ENCODE peak calls at places on chromosomes 1 and 21, in five cellular contexts. One of them, this sample, is unnamed.

GRCh38 chr21:33069994-33070811 is at the start of gene OLIG1:
- DNase-seq in hepatocyte: peak; percentile 18
- DNase-seq in fibroblast of lung: peak; percentile 44
- DNase-seq in mammary epithelial cell: peak; percentile 32
- DNase-seq in K562: no peak
- DNase-seq in this sample: no peak

GRCh38 chr1:196078691-196079090 is 529.5 kb downstream of the KCNT2 start:
- DNase-seq in hepatocyte: no peak
- DNase-seq in fibroblast of lung: peak; percentile 14
- DNase-seq in mammary epithelial cell: peak; percentile 55
- DNase-seq in K562: peak; percentile 39
- DNase-seq in this sample: no peak

GRCh38 chr1:47262787-47263413 is 30.9 kb upstream of the TAL1 start:
- DNase-seq in hepatocyte: peak; percentile 55
- DNase-seq in fibroblast of lung: peak; percentile 29
- DNase-seq in mammary epithelial cell: peak; percentile 52
- DNase-seq in K562: peak; percentile 82
- DNase-seq in this sample: peak; percentile 54

GRCh38 chr1:99659755-99660210 is 13.9 kb downstream of the PALMD start:
- DNase-seq in hepatocyte: no peak
- DNase-seq in fibroblast of lung: peak; percentile 45
- DNase-seq in mammary epithelial cell: peak; percentile 98
- DNase-seq in K562: no peak
- DNase-seq in this sample: no peak

GRCh38 chr1:185696419-185697150 is 37.6 kb upstream of the HMCN1 start:
- DNase-seq in hepatocyte: no peak
- DNase-seq in fibroblast of lung: no peak
- DNase-seq in mammary epithelial cell: no peak
- DNase-seq in K562: no peak
- DNase-seq in this sample: no peak

GRCh38 chr1:101235696-101236545 is 898 bp upstream of the S1PR1 start:
- DNase-seq in hepatocyte: peak; percentile 59
- DNase-seq in fibroblast of lung: peak; percentile 35
- DNase-seq in mammary epithelial cell: peak; percentile 75
- DNase-seq in K562: peak; percentile 28
- DNase-seq in this sample: no peak

GRCh38 chr1:100866041-100866900 is 28.4 kb downstream of the EXTL2 start:
- DNase-seq in hepatocyte: peak; percentile 44
- DNase-seq in fibroblast of lung: peak; percentile 57
- DNase-seq in mammary epithelial cell: peak; percentile 48
- DNase-seq in K562: peak; percentile 48
- DNase-seq in this sample: peak; percentile 22

GRCh38 chr1:71080178-71080781 is 555 bp downstream of the ZRANB2 start:
- DNase-seq in hepatocyte: peak; percentile 66
- DNase-seq in fibroblast of lung: peak; percentile 18
- DNase-seq in mammary epithelial cell: peak; percentile 15
- DNase-seq in K562: peak; percentile 70
- DNase-seq in this sample: peak; percentile 28

GRCh38 chr21:43312751-43313169 is 114.2 kb downstream of the SIK1 start:
- DNase-seq in hepatocyte: peak; percentile 55
- DNase-seq in fibroblast of lung: no peak
- DNase-seq in mammary epithelial cell: no peak
- DNase-seq in K562: no peak
- DNase-seq in this sample: peak; percentile 89

GRCh38 chr1:219544163-219544846 is 68.6 kb downstream of the ZC3H11B start:
- DNase-seq in hepatocyte: no peak
- DNase-seq in fibroblast of lung: peak; percentile 22
- DNase-seq in mammary epithelial cell: no peak
- DNase-seq in K562: no peak
- DNase-seq in this sample: no peak

GRCh38 chr1:16474166-16474800 is 33.8 kb downstream of the NECAP2 start:
- DNase-seq in hepatocyte: no peak
- DNase-seq in fibroblast of lung: no peak
- DNase-seq in mammary epithelial cell: no peak
- DNase-seq in K562: no peak
- DNase-seq in this sample: no peak

GRCh38 chr1:109931189-109931672 is 20.6 kb downstream of the CSF1 start:
- DNase-seq in hepatocyte: peak; percentile 72
- DNase-seq in fibroblast of lung: peak; percentile 80
- DNase-seq in mammary epithelial cell: no peak
- DNase-seq in K562: peak; percentile 90
- DNase-seq in this sample: no peak

GRCh38 chr1:183163311-183163710 is 22.8 kb upstream of the LAMC2 start:
- DNase-seq in hepatocyte: no peak
- DNase-seq in fibroblast of lung: peak; percentile 95
- DNase-seq in mammary epithelial cell: peak; percentile 96
- DNase-seq in K562: no peak
- DNase-seq in this sample: no peak

GRCh38 chr1:47835409-47835808 is 161.8 kb downstream of the TRABD2B start:
- DNase-seq in hepatocyte: no peak
- DNase-seq in fibroblast of lung: no peak
- DNase-seq in mammary epithelial cell: no peak
- DNase-seq in K562: no peak
- DNase-seq in this sample: no peak

GRCh38 chr1:221166162-221166500 is 286.9 kb downstream of the HLX start:
- DNase-seq in hepatocyte: no peak
- DNase-seq in fibroblast of lung: no peak
- DNase-seq in mammary epithelial cell: no peak
- DNase-seq in K562: no peak
- DNase-seq in this sample: no peak

GRCh38 chr1:20473894-20474293 is 12.1 kb downstream of the CAMK2N1 start:
- DNase-seq in hepatocyte: no peak
- DNase-seq in fibroblast of lung: no peak
- DNase-seq in mammary epithelial cell: no peak
- DNase-seq in K562: no peak
- DNase-seq in this sample: no peak

GRCh38 chr21:44006656-44007055 is 5.5 kb upstream of the TRAPPC10 start:
- DNase-seq in hepatocyte: no peak
- DNase-seq in fibroblast of lung: peak; percentile 94
- DNase-seq in mammary epithelial cell: no peak
- DNase-seq in K562: no peak
- DNase-seq in this sample: no peak

GRCh38 chr1:215201301-215201700 is 118.8 kb downstream of the KCNK2 start:
- DNase-seq in hepatocyte: no peak
- DNase-seq in fibroblast of lung: no peak
- DNase-seq in mammary epithelial cell: no peak
- DNase-seq in K562: no peak
- DNase-seq in this sample: no peak

GRCh38 chr21:45147473-45148315 is 73.3 kb downstream of the ADARB1 start:
- DNase-seq in hepatocyte: no peak
- DNase-seq in fibroblast of lung: no peak
- DNase-seq in mammary epithelial cell: peak; percentile 41
- DNase-seq in K562: peak; percentile 34
- DNase-seq in this sample: no peak

GRCh38 chr1:44513111-44513510 is 108.1 kb downstream of the RNF220 start:
- DNase-seq in hepatocyte: no peak
- DNase-seq in fibroblast of lung: no peak
- DNase-seq in mammary epithelial cell: no peak
- DNase-seq in K562: no peak
- DNase-seq in this sample: no peak

DNA sequence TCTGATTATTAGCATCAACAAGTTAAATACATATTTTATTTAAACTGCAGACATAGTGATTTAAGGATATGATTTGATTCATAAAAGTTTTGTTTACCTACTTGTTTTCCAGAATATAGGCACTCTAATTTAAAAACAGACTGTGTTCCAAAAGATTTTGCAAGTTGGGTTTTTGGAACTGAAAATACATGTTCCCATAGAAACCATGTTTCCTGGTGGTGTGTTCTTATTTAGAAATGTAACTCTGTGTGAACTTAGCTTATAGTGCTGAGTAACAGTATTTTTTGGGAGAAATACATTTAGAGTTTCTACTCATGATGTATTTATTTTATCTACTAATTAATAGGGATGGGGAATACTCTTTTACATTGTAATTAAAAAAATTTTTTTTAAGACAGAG is 21.8 kb downstream of the USP25 start:
- DNase-seq in hepatocyte: no peak
- DNase-seq in fibroblast of lung: no peak
- DNase-seq in mammary epithelial cell: no peak
- DNase-seq in K562: no peak
- DNase-seq in this sample: no peak
- H3K4me2 ChIP-seq in hepatocyte: no peak overlapping the region
- H3K4me2 ChIP-seq in fibroblast of lung: no peak overlapping the region
- H3K4me2 ChIP-seq in mammary epithelial cell: no peak overlapping the region
- H3K4me2 ChIP-seq in K562: no peak overlapping the region
- H3K4me2 ChIP-seq in this sample: no peak overlapping the region

GRCh38 chr1:55040953-55041494 is 1.7 kb downstream of the PCSK9 start:
- DNase-seq in hepatocyte: no peak
- DNase-seq in fibroblast of lung: no peak
- DNase-seq in mammary epithelial cell: no peak
- DNase-seq in K562: no peak
- DNase-seq in this sample: no peak

GRCh38 chr1:55040083-55040952 is 970 bp downstream of the PCSK9 start:
- DNase-seq in hepatocyte: no peak
- DNase-seq in fibroblast of lung: peak; percentile 9
- DNase-seq in mammary epithelial cell: peak; percentile 24
- DNase-seq in K562: no peak
- DNase-seq in this sample: no peak

GRCh38 chr1:55038552-55038838 is 853 bp upstream of the PCSK9 start:
- DNase-seq in hepatocyte: no peak
- DNase-seq in fibroblast of lung: no peak
- DNase-seq in mammary epithelial cell: no peak
- DNase-seq in K562: no peak
- DNase-seq in this sample: no peak

GRCh38 chr1:55038974-55039341 is 390 bp upstream of the PCSK9 start:
- DNase-seq in hepatocyte: no peak
- DNase-seq in fibroblast of lung: no peak
- DNase-seq in mammary epithelial cell: no peak
- DNase-seq in K562: no peak
- DNase-seq in this sample: no peak

DNA sequence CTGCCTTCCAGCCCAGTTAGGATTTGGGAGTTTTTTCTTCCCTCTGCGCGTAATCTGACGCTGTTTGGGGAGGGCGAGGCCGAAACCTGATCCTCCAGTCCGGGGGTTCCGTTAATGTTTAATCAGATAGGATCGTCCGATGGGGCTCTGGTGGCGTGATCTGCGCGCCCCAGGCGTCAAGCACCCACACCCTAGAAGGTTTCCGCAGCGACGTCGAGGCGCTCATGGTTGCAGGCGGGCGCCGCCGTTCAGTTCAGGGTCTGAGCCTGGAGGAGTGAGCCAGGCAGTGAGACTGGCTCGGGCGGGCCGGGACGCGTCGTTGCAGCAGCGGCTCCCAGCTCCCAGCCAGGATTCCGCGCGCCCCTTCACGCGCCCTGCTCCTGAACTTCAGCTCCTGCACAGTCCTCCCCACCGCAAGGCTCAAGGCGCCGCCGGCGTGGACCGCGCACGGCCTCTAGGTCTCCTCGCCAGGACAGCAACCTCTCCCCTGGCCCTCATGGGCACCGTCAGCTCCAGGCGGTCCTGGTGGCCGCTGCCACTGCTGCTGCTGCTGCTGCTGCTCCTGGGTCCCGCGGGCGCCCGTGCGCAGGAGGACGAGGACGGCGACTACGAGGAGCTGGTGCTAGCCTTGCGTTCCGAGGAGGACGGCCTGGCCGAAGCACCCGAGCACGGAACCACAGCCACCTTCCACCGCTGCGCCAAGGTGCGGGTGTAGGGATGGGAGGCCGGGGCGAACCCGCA is at the start of gene PCSK9:
- DNase-seq in hepatocyte: peak; percentile 77
- DNase-seq in fibroblast of lung: peak; percentile 53
- DNase-seq in mammary epithelial cell: peak; percentile 77
- DNase-seq in K562: peak; percentile 87
- DNase-seq in this sample: no peak
- TF ChIP-seq EZH2 in hepatocyte: peak; percentile 39
- TF ChIP-seq EZH2 in fibroblast of lung: peak; percentile 81
- TF ChIP-seq EZH2 in mammary epithelial cell: no peak
- TF ChIP-seq EZH2 in K562: no peak
- TF ChIP-seq EZH2 in this sample: no peak

GRCh38 chr1:7784492-7785071 is 491 bp downstream of the PER3 start:
- DNase-seq in hepatocyte: no peak
- DNase-seq in fibroblast of lung: no peak
- DNase-seq in mammary epithelial cell: no peak
- DNase-seq in K562: no peak
- DNase-seq in this sample: no peak
- H3K4me2 ChIP-seq in hepatocyte: peak overlapping the region; percentile 79
- H3K4me2 ChIP-seq in fibroblast of lung: peak overlapping the region; percentile 73
- H3K4me2 ChIP-seq in mammary epithelial cell: peak overlapping the region; percentile 88
- H3K4me2 ChIP-seq in K562: no peak overlapping the region
- H3K4me2 ChIP-seq in this sample: no peak overlapping the region

DNA sequence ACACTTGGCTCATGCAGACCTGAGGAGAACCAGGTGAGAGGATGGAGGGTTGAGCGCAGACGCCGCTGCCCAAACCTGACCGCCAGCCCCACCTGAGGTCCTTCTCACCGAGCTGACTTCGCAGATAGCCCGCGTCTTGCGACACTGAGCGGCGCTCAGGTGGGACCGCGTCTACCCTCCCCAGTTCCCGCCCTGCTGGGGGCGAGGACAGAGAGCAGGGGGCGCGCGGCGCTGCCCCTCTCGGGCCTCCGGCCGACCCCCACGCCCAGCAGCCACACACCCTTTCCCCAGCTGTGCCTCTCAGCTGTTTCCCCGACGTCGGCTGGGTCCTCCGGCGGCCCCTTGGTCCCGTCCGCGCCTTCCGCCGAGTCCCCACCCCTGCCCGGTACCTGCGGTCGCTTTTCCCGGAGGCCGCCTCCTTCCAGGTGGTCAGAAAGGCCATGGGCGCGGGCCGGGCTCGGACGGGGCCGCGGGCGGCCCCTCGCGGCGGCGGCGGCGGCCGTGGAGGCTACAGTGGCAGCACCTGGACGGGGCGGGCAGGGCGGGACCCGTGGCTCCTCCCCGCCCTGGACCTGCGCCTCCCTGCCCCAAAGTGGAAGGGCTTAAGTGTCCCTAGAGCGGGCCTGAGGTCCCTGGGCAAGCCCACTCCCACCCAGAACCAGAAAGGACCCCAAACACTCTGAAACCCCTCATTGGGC is 14.4 kb upstream of the TTC39A start:
- DNase-seq in hepatocyte: peak; percentile 70
- DNase-seq in fibroblast of lung: no peak
- DNase-seq in mammary epithelial cell: no peak
- DNase-seq in K562: peak; percentile 68
- DNase-seq in this sample: no peak
- TF ChIP-seq EZH2 in hepatocyte: no peak
- TF ChIP-seq EZH2 in fibroblast of lung: peak; percentile 47
- TF ChIP-seq EZH2 in mammary epithelial cell: peak; percentile 52
- TF ChIP-seq EZH2 in K562: no peak
- TF ChIP-seq EZH2 in this sample: no peak

GRCh38 chr1:238115852-238116251 is 225.1 kb upstream of the ZP4 start:
- DNase-seq in hepatocyte: no peak
- DNase-seq in fibroblast of lung: no peak
- DNase-seq in mammary epithelial cell: no peak
- DNase-seq in K562: no peak
- DNase-seq in this sample: no peak
- H3K4me2 ChIP-seq in hepatocyte: no peak overlapping the region
- H3K4me2 ChIP-seq in fibroblast of lung: no peak overlapping the region
- H3K4me2 ChIP-seq in mammary epithelial cell: no peak overlapping the region
- H3K4me2 ChIP-seq in K562: no peak overlapping the region
- H3K4me2 ChIP-seq in this sample: no peak overlapping the region